ENCODE peak calls at places on chromosomes 3 and 15, in seven cellular contexts. One of them, this sample, is unnamed.

GRCh38 chr3:35296533-35296932 is 342.8 kb upstream of the ARPP21 start:
- DNase-seq in fibroblast of the aortic adventitia: no peak
- DNase-seq in DMS153: no peak
- DNase-seq in T-helper 9 cell: no peak
- DNase-seq in stimulated activated CD8-positive, alpha-beta memory T cell treated with anti-CD3 and anti-CD28 coated beads, Interleukin-7, amount 100 ng/mL, for 1 hour: no peak
- DNase-seq in esophagus muscularis mucosa: no peak
- DNase-seq in naive thymus-derived CD4-positive, alpha-beta T cell: peak; percentile 20
- DNase-seq in this sample: no peak

GRCh38 chr3:107394502-107394901 is 17.3 kb downstream of the CCDC54 start:
- DNase-seq in T-helper 9 cell: no peak
- DNase-seq in esophagus muscularis mucosa: no peak
- DNase-seq in stimulated activated CD8-positive, alpha-beta memory T cell treated with anti-CD3 and anti-CD28 coated beads, Interleukin-7, amount 100 ng/mL, for 1 hour: no peak
- DNase-seq in fibroblast of the aortic adventitia: no peak
- DNase-seq in naive thymus-derived CD4-positive, alpha-beta T cell: no peak
- DNase-seq in DMS153: no peak
- DNase-seq in this sample: no peak

GRCh38 chr3:195096053-195096452 is 174.9 kb downstream of the XXYLT1 start:
- DNase-seq in DMS153: no peak
- DNase-seq in esophagus muscularis mucosa: no peak
- DNase-seq in stimulated activated CD8-positive, alpha-beta memory T cell treated with anti-CD3 and anti-CD28 coated beads, Interleukin-7, amount 100 ng/mL, for 1 hour: no peak
- DNase-seq in fibroblast of the aortic adventitia: no peak
- DNase-seq in naive thymus-derived CD4-positive, alpha-beta T cell: no peak
- DNase-seq in T-helper 9 cell: no peak
- DNase-seq in this sample: no peak

GRCh38 chr3:5181479-5182141 is 5.9 kb upstream of the EDEM1 start:
- DNase-seq in naive thymus-derived CD4-positive, alpha-beta T cell: no peak
- DNase-seq in stimulated activated CD8-positive, alpha-beta memory T cell treated with anti-CD3 and anti-CD28 coated beads, Interleukin-7, amount 100 ng/mL, for 1 hour: no peak
- DNase-seq in esophagus muscularis mucosa: no peak
- DNase-seq in DMS153: no peak
- DNase-seq in fibroblast of the aortic adventitia: no peak
- DNase-seq in T-helper 9 cell: no peak
- DNase-seq in this sample: no peak

GRCh38 chr3:147493065-147493464 is 83.9 kb downstream of the ZIC1 start:
- DNase-seq in esophagus muscularis mucosa: no peak
- DNase-seq in DMS153: no peak
- DNase-seq in naive thymus-derived CD4-positive, alpha-beta T cell: no peak
- DNase-seq in stimulated activated CD8-positive, alpha-beta memory T cell treated with anti-CD3 and anti-CD28 coated beads, Interleukin-7, amount 100 ng/mL, for 1 hour: no peak
- DNase-seq in fibroblast of the aortic adventitia: no peak
- DNase-seq in T-helper 9 cell: no peak
- DNase-seq in this sample: no peak

GRCh38 chr15:69972436-69972835 is 125.3 kb downstream of the TLE3 start:
- DNase-seq in esophagus muscularis mucosa: no peak
- DNase-seq in naive thymus-derived CD4-positive, alpha-beta T cell: no peak
- DNase-seq in stimulated activated CD8-positive, alpha-beta memory T cell treated with anti-CD3 and anti-CD28 coated beads, Interleukin-7, amount 100 ng/mL, for 1 hour: no peak
- DNase-seq in fibroblast of the aortic adventitia: no peak
- DNase-seq in T-helper 9 cell: no peak
- DNase-seq in DMS153: no peak
- DNase-seq in this sample: no peak

GRCh38 chr3:113110263-113110662 is 101.1 kb upstream of the BOC start:
- DNase-seq in stimulated activated CD8-positive, alpha-beta memory T cell treated with anti-CD3 and anti-CD28 coated beads, Interleukin-7, amount 100 ng/mL, for 1 hour: no peak
- DNase-seq in esophagus muscularis mucosa: no peak
- DNase-seq in fibroblast of the aortic adventitia: no peak
- DNase-seq in T-helper 9 cell: no peak
- DNase-seq in DMS153: no peak
- DNase-seq in naive thymus-derived CD4-positive, alpha-beta T cell: no peak
- DNase-seq in this sample: no peak

GRCh38 chr3:52077376-52077775 is 21.0 kb upstream of the DUSP7 start:
- DNase-seq in fibroblast of the aortic adventitia: no peak
- DNase-seq in DMS153: no peak
- DNase-seq in naive thymus-derived CD4-positive, alpha-beta T cell: no peak
- DNase-seq in T-helper 9 cell: no peak
- DNase-seq in stimulated activated CD8-positive, alpha-beta memory T cell treated with anti-CD3 and anti-CD28 coated beads, Interleukin-7, amount 100 ng/mL, for 1 hour: no peak
- DNase-seq in esophagus muscularis mucosa: no peak
- DNase-seq in this sample: no peak

GRCh38 chr3:139309880-139310279 is 33.9 kb upstream of the MRPS22 start:
- DNase-seq in DMS153: no peak
- DNase-seq in stimulated activated CD8-positive, alpha-beta memory T cell treated with anti-CD3 and anti-CD28 coated beads, Interleukin-7, amount 100 ng/mL, for 1 hour: no peak
- DNase-seq in naive thymus-derived CD4-positive, alpha-beta T cell: no peak
- DNase-seq in T-helper 9 cell: no peak
- DNase-seq in fibroblast of the aortic adventitia: peak; percentile 41
- DNase-seq in esophagus muscularis mucosa: no peak
- DNase-seq in this sample: no peak

GRCh38 chr15:88447741-88448140 is 19.4 kb downstream of the MRPL46 start:
- DNase-seq in naive thymus-derived CD4-positive, alpha-beta T cell: no peak
- DNase-seq in T-helper 9 cell: no peak
- DNase-seq in esophagus muscularis mucosa: peak; percentile 72
- DNase-seq in stimulated activated CD8-positive, alpha-beta memory T cell treated with anti-CD3 and anti-CD28 coated beads, Interleukin-7, amount 100 ng/mL, for 1 hour: no peak
- DNase-seq in DMS153: no peak
- DNase-seq in fibroblast of the aortic adventitia: no peak
- DNase-seq in this sample: no peak

GRCh38 chr3:25297667-25298585 is 130.1 kb upstream of the RARB start:
- DNase-seq in T-helper 9 cell: no peak
- DNase-seq in stimulated activated CD8-positive, alpha-beta memory T cell treated with anti-CD3 and anti-CD28 coated beads, Interleukin-7, amount 100 ng/mL, for 1 hour: no peak
- DNase-seq in naive thymus-derived CD4-positive, alpha-beta T cell: no peak
- DNase-seq in fibroblast of the aortic adventitia: peak; percentile 20
- DNase-seq in esophagus muscularis mucosa: no peak
- DNase-seq in DMS153: no peak
- DNase-seq in this sample: no peak

GRCh38 chr15:63042879-63043340 is 363 bp downstream of the TPM1 start:
- DNase-seq in DMS153: no peak
- DNase-seq in T-helper 9 cell: no peak
- DNase-seq in esophagus muscularis mucosa: no peak
- DNase-seq in stimulated activated CD8-positive, alpha-beta memory T cell treated with anti-CD3 and anti-CD28 coated beads, Interleukin-7, amount 100 ng/mL, for 1 hour: no peak
- DNase-seq in naive thymus-derived CD4-positive, alpha-beta T cell: no peak
- DNase-seq in fibroblast of the aortic adventitia: peak; percentile 42
- DNase-seq in this sample: no peak

This sample was measured in NCI-H748 treated with DMSO at 0.1 percent for 48 hours.